ENCODE peak calls at places on chromosomes 11 and 22, in ten cellular contexts. X, I, Z, G, F, Y, V, T, E and O are unnamed samples.

GRCh38 chr11:75482931-75483469 is 42.7 kb downstream of the GDPD5 start:
- DNase-seq in X (no peak), I (no peak), Z (no peak), G (no peak), F (no peak), Y (no peak), V (no peak), T (no peak), E (no peak), O (no peak)

GRCh38 chr11:68826726-68827125 is 15.0 kb downstream of the CPT1A start:
- DNase-seq in X (no peak), I (no peak), Z (no peak), G (no peak), F (no peak), Y (no peak), V (no peak), T (no peak), E (no peak), O (no peak)

GRCh38 chr22:27218012-27218483 is 560.7 kb downstream of the MIAT start:
- DNase-seq in X (peak), I (no peak), Z (no peak), G (no peak), F (no peak), Y (no peak), V (no peak), T (no peak), E (no peak), O (no peak)

GRCh38 chr11:25529572-25529971 is 802.4 kb upstream of the ANO3 start:
- DNase-seq in X (no peak), I (no peak), Z (no peak), G (no peak), F (no peak), Y (no peak), V (no peak), T (no peak), E (no peak), O (no peak)

GRCh38 chr22:49169074-49169744 is 658.5 kb downstream of the BRD1 start:
- DNase-seq in X (no peak), I (no peak), Z (no peak), G (no peak), F (peak), Y (no peak), V (no peak), T (no peak), E (no peak), O (peak)

GRCh38 chr11:128890543-128891409 is at the start of gene KCNJ5:
- DNase-seq in X (peak), I (no peak), Z (no peak), G (peak), F (peak), Y (no peak), V (peak), T (no peak), E (peak), O (peak)

GRCh38 chr11:62974848-62975522 is 9.8 kb downstream of the SLC22A6 start:
- DNase-seq in X (no peak), I (no peak), Z (no peak), G (peak), F (no peak), Y (no peak), V (no peak), T (no peak), E (peak), O (peak)

GRCh38 chr11:125072210-125072960 is 9.3 kb downstream of the SLC37A2 start:
- DNase-seq in X (no peak), I (no peak), Z (no peak), G (no peak), F (no peak), Y (peak), V (no peak), T (no peak), E (no peak), O (peak)

GRCh38 chr11:12693485-12694181 is 19.4 kb downstream of the TEAD1 start:
- DNase-seq in X (peak), I (no peak), Z (peak), G (peak), F (peak), Y (peak), V (peak), T (no peak), E (no peak), O (peak)

GRCh38 chr11:27276141-27276540 is 86.9 kb downstream of the CCDC34 start:
- DNase-seq in X (no peak), I (no peak), Z (no peak), G (no peak), F (no peak), Y (no peak), V (no peak), T (no peak), E (no peak), O (no peak)